ENCODE peak calls at places on chromosomes 5 and 9, in five cellular contexts. P is T follicular helper cell; W is H54; K is activated naive CD4-positive, alpha-beta T cell treated with anti-CD3 and anti-CD28 coated beads, Interleukin-2, amount 50 U/mL, for 72 hours; R is fibroblast of pulmonary artery. T is an unnamed sample.

GRCh38 chr9:86134361-86134760 is 35.0 kb upstream of the GOLM1 start:
- DNase-seq in W (no peak), P (no peak), K (no peak), R (no peak), T (no peak)

GRCh38 chr9:134689320-134690181 is 47.9 kb downstream of the COL5A1 start:
- DNase-seq in P (no peak), K (no peak), R (peak), W (peak), T (no peak)

GRCh38 chr9:7788772-7789171 is 10.8 kb downstream of the DMAC1 start:
- DNase-seq in W (no peak), P (no peak), R (no peak), K (no peak), T (no peak)

GRCh38 chr5:167906209-167906853 is 385.1 kb upstream of the WWC1 start:
- DNase-seq in W (no peak), P (no peak), K (no peak), R (no peak), T (no peak)

GRCh38 chr5:133546500-133546899 is 65.8 kb downstream of the FSTL4 start:
- DNase-seq in K (no peak), P (no peak), W (no peak), R (no peak), T (no peak)

GRCh38 chr9:69474821-69475220 is 149.8 kb downstream of the ENTREP1 start:
- DNase-seq in R (no peak), W (no peak), P (no peak), K (no peak), T (no peak)

GRCh38 chr5:133449181-133449580 is 163.2 kb downstream of the FSTL4 start:
- DNase-seq in W (no peak), P (no peak), R (no peak), K (no peak), T (no peak)

GRCh38 chr9:120386390-120387131 is 193.4 kb downstream of the CDK5RAP2 start:
- DNase-seq in R (peak), K (no peak), P (no peak), W (no peak), T (no peak)

GRCh38 chr5:133930061-133930823 is 38.2 kb downstream of the C5orf15 start:
- DNase-seq in R (peak), W (peak), P (peak), K (peak), T (peak)

GRCh38 chr9:36967997-36968396 is 66.1 kb downstream of the PAX5 start:
- DNase-seq in R (no peak), K (no peak), W (no peak), P (no peak), T (no peak)

GRCh38 chr9:109560470-109561132 is 62.5 kb upstream of the PTPN3 start:
- DNase-seq in P (no peak), R (no peak), K (no peak), W (no peak), T (no peak)

GRCh38 chr9:101569736-101570501 is 24.9 kb downstream of the PPP3R2 start:
- DNase-seq in R (peak), P (no peak), K (no peak), W (no peak), T (no peak)

GRCh38 chr5:126777974-126778674 is 1.2 kb downstream of the LMNB1 start:
- DNase-seq in R (peak), P (peak), K (peak), W (peak), T (peak)

GRCh38 chr5:134508521-134509195 is 16.8 kb upstream of the JADE2 start:
- DNase-seq in R (no peak), P (no peak), K (no peak), W (no peak), T (no peak)

GRCh38 chr9:859251-859650 is 17.8 kb downstream of the DMRT1 start:
- DNase-seq in K (no peak), P (no peak), R (no peak), W (no peak), T (peak)

GRCh38 chr5:145975361-145976066 is 39.1 kb downstream of the SH3RF2 start:
- DNase-seq in K (no peak), W (peak), R (peak), P (no peak), T (no peak)

GRCh38 chr9:88387035-88387732 is 1.1 kb upstream of the SPIN1 start:
- DNase-seq in K (peak), R (peak), P (peak), W (no peak), T (no peak)

GRCh38 chr9:2767800-2768199 is 50.5 kb downstream of the KCNV2 start:
- DNase-seq in K (no peak), W (no peak), R (no peak), P (no peak), T (no peak)

GRCh38 chr5:40240111-40240510 is 439.6 kb upstream of the PTGER4 start:
- DNase-seq in P (no peak), W (no peak), K (no peak), R (peak), T (no peak)

GRCh38 chr5:180284161-180284560 is 7.7 kb downstream of the MAPK9 start:
- DNase-seq in W (no peak), P (no peak), K (no peak), R (no peak), T (no peak)